ENCODE peak calls at places on chromosomes 11 and 22, in four cellular contexts. H is stomach, R is H1, C is HCT116. S is an unnamed sample.
A peak's percentile ranks its signal among the peaks of the same experiment; 100 is the strongest.

GRCh38 chr11:62190011-62190410 is at the start of gene SCGB1D1:
- DNase-seq in H (no peak), R (no peak), C (no peak), S (no peak)

GRCh38 chr22:28029201-28029948 is 110.3 kb upstream of the PITPNB start:
- DNase-seq in C (no peak), H (peak; percentile 82), R (no peak), S (no peak)

GRCh38 chr11:93024376-93024775 is 54.9 kb downstream of the MTNR1B start:
- DNase-seq in C (no peak), H (no peak), R (no peak), S (no peak)

GRCh38 chr11:76841923-76842452 is 18.7 kb upstream of the ACER3 start:
- DNase-seq in C (no peak), H (no peak), R (no peak), S (no peak)

GRCh38 chr11:19577391-19577831 is 135.2 kb upstream of the NAV2 start:
- DNase-seq in H (peak; percentile 41), R (no peak), C (no peak), S (no peak)

GRCh38 chr22:23282089-23282501 is 101.8 kb downstream of the BCR start:
- DNase-seq in R (no peak), H (peak; percentile 81), C (peak; percentile 51), S (peak; percentile 94)

GRCh38 chr11:124174001-124174400 is 9.1 kb upstream of the OR10D3 start:
- DNase-seq in C (peak; percentile 2), H (no peak), R (no peak), S (no peak)

GRCh38 chr11:45319077-45319476 is 32.9 kb upstream of the SYT13 start:
- DNase-seq in H (no peak), C (no peak), R (no peak), S (no peak)

GRCh38 chr11:6602096-6602940 is 1.1 kb downstream of the RRP8 start:
- DNase-seq in R (no peak), H (no peak), C (no peak), S (no peak)

GRCh38 chr11:27234043-27234668 is 128.9 kb downstream of the CCDC34 start:
- DNase-seq in C (no peak), R (no peak), H (no peak), S (no peak)

GRCh38 chr11:40391679-40392078 is 1067.8 kb downstream of the LRRC4C start:
- DNase-seq in C (no peak), H (no peak), R (no peak), S (no peak)

GRCh38 chr22:21758465-21758864 is 22.9 kb upstream of the YPEL1 start:
- DNase-seq in H (no peak), R (no peak), C (no peak), S (no peak)

GRCh38 chr11:70805971-70806370 is 407.6 kb downstream of the CTTN start:
- DNase-seq in R (no peak), H (no peak), C (no peak), S (no peak)

GRCh38 chr11:18322818-18323570 is 627 bp downstream of the GTF2H1 start:
- DNase-seq in H (no peak), R (no peak), C (no peak), S (no peak)
- H3K4me1 ChIP-seq in H (peaks cover 34% of the 10 kb centered on the region), R (no peaks in the 10 kb centered on the region), C (peaks cover 9% of the 10 kb centered on the region), S (peaks cover 60% of the 10 kb centered on the region)

GRCh38 chr11:65742353-65742752 is 21.8 kb upstream of the RNASEH2C start:
- DNase-seq in R (no peak), H (no peak), C (no peak), S (no peak)

GRCh38 chr11:65744699-65745042 is 24.1 kb upstream of the RNASEH2C start:
- DNase-seq in C (no peak), H (no peak), R (no peak), S (no peak)

GRCh38 chr11:65741185-65741584 is 20.6 kb upstream of the RNASEH2C start:
- DNase-seq in C (no peak), R (no peak), H (no peak), S (no peak)

GRCh38 chr11:65745049-65745448 is 24.5 kb upstream of the RNASEH2C start:
- DNase-seq in H (no peak), C (no peak), R (no peak), S (peak; percentile 82)

DNA sequence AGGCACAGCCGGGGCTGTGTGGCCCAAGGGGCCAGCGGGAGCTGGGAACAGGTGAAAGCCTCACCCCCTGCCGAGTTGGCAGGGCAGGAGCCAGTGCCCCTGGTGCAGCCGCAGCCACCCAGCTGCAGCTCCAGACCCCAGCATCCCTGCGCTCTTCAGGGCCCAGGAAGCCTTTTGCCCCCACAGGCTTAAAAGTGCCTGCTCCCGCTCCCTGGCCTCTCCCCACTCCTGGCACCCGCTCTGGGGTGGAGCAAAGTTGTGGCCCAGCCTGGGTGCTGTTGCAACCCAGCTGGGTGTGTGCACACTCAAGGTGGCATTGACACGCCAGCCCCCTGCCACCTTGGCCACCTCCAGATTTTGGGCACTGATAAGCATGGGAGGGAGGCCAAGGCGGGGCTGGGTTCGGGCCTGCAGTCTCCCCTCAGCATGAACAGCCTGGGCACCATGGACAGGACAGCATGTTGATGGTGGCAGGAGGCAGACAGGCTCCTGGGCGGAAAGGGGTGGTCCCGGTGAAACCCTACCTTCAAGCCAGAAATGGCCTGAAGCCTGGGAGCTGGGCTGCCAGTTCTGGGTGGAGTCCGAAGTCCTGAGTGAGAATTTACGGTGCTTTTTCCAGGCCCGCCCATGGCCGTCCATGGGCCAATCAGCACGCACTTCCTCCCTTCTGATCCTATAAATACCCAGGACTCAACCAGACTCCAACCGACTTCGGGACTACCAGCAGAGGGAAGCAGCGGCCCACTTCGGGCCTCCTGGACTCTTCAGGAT is 23.5 kb upstream of the RNASEH2C start:
- DNase-seq in C (peak; percentile 62), H (peak; percentile 49), R (peak; percentile 50), S (peak; percentile 56)
- TF ChIP-seq POLR2AphosphoS5 in C (peak; percentile 20), H (no peak), R (no peak), S (no peak)

DNA sequence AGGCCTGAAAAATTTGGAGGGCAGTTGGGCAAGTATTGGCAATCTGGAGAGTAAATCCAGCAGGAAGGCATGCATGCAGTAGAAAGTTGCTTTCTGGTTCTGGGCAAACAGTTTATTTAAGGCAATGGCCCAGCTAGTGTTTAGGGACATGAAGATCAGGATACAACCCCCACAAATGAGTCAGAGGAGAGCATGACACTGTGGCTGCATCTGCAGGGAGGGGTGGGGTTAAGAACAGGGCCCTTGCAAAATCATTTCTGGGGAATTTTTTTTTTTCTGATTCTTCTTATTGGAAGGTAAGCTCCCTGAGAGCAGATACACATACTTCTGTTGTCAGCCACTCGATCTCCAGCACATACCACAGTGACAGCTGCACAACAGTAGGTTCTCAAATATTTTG is 61.1 kb downstream of the FDX1 start:
- DNase-seq in C (no peak), H (no peak), R (no peak), S (no peak)
- H3K4me3 ChIP-seq in C (no peak overlapping the region), H (no peak overlapping the region), R (no peak overlapping the region), S (no peak overlapping the region)

GRCh38 chr11:130175898-130176297 is 16.3 kb downstream of the ST14 start:
- DNase-seq in R (no peak), C (no peak), H (no peak), S (no peak)
- H3K4me1 ChIP-seq in R (no peaks in the 10 kb centered on the region), C (peaks cover 1% of the 10 kb centered on the region), H (peaks cover 24% of the 10 kb centered on the region), S (peaks cover 28% of the 10 kb centered on the region)

GRCh38 chr11:2134022-2135010 is 4.9 kb downstream of the IGF2 start:
- DNase-seq in C (no peak), R (no peak), H (no peak), S (no peak)

GRCh38 chr11:2131371-2132228 is 7.6 kb downstream of the IGF2 start:
- DNase-seq in R (no peak), C (no peak), H (no peak), S (no peak)

GRCh38 chr11:2132229-2132620 is 7.0 kb downstream of the IGF2 start:
- DNase-seq in C (no peak), R (no peak), H (no peak), S (no peak)

GRCh38 chr11:2133481-2134021 is 5.6 kb downstream of the IGF2 start:
- DNase-seq in C (no peak), R (no peak), H (no peak), S (no peak)

GRCh38 chr11:2132874-2133480 is 6.2 kb downstream of the IGF2 start:
- DNase-seq in H (no peak), C (no peak), R (no peak), S (peak; percentile 82)
- TF ChIP-seq POLR2AphosphoS5 in H (no peak), C (no peak), R (no peak), S (no peak)

DNA sequence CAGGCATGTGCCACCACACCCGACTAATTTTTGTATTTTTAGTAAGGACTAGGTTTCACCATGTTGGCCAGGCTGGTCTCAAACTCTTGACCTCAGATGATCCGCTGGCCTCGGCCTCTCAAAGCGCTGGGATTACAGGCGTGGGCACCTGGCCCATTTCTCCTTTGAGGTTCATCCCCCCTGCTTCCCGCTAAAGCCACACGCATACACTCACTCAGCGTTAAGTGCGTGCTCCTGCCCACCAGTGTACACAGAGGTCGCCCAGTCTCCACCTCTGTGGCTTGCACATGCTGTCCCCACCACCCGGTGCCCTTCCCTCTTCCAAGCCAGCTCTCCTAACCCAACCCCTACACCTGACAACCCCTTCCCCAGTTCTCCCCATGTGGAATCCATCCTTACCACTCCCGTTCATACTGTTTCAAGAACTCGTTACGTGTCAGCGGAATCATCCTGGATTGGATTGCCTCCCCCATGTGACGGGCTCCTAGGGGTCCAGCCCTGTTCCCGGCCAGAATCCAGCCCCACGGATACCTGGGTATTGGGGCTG is 15.7 kb upstream of the CYTH4 start:
- DNase-seq in C (no peak), H (no peak), R (no peak), S (no peak)
- H3K4me3 ChIP-seq in C (no peak overlapping the region), H (no peak overlapping the region), R (peak overlapping the region; percentile 10), S (peak overlapping the region; percentile 42)